ENCODE peak calls at places on chromosomes 16 and 17, in four cellular contexts. W, L, A and G are unnamed samples.

GRCh38 chr16:67537636-67538591 is 9.3 kb downstream of the RIPOR1 start:
- DNase-seq in W (peak; percentile 64), L (no peak), A (no peak), G (no peak)

GRCh38 chr16:22614271-22614947 is 103.7 kb downstream of the NPIPB5 start:
- DNase-seq in W (no peak), L (no peak), A (no peak), G (no peak)

GRCh38 chr17:82424001-82424862 is 5.8 kb upstream of the OGFOD3 start:
- DNase-seq in W (peak; percentile 31), L (no peak), A (no peak), G (peak; percentile 66)

GRCh38 chr17:81453049-81453448 is 57.8 kb downstream of the BAHCC1 start:
- DNase-seq in W (no peak), L (no peak), A (no peak), G (no peak)

GRCh38 chr17:57627591-57627990 is 117.5 kb downstream of the CCDC182 start:
- DNase-seq in W (no peak), L (no peak), A (no peak), G (no peak)

GRCh38 chr16:27318399-27319256 is 4.9 kb downstream of the IL4R start:
- DNase-seq in W (peak; percentile 52), L (no peak), A (no peak), G (no peak)

GRCh38 chr17:77451271-77451893 is 310.6 kb downstream of the SEC14L1 start:
- DNase-seq in W (peak; percentile 74), L (no peak), A (no peak), G (peak; percentile 96)

GRCh38 chr16:84658690-84659089 is 10.4 kb downstream of the KLHL36 start:
- DNase-seq in W (no peak), L (no peak), A (no peak), G (no peak)

GRCh38 chr16:65012357-65012756 is 109.5 kb downstream of the CDH11 start:
- DNase-seq in W (no peak), L (no peak), A (no peak), G (no peak)

GRCh38 chr17:64155751-64156544 is 26.0 kb upstream of the ERN1 start:
- DNase-seq in W (no peak), L (no peak), A (no peak), G (no peak)

GRCh38 chr16:30395992-30396560 is 856 bp downstream of the ZNF48 start:
- DNase-seq in W (no peak), L (no peak), A (no peak), G (no peak)

GRCh38 chr16:85162478-85163277 is 50.4 kb upstream of the CIBAR2 start:
- DNase-seq in W (no peak), L (peak; percentile 49), A (peak; percentile 32), G (no peak)

GRCh38 chr17:17788967-17789366 is 47.8 kb downstream of the SREBF1 start:
- DNase-seq in W (no peak), L (no peak), A (no peak), G (no peak)

GRCh38 chr17:64941761-64942160 is 22.5 kb upstream of the LRRC37A3 start:
- DNase-seq in W (no peak), L (no peak), A (no peak), G (no peak)

GRCh38 chr16:85891033-85891775 is 7.8 kb upstream of the IRF8 start:
- DNase-seq in W (no peak), L (no peak), A (peak; percentile 83), G (no peak)

GRCh38 chr17:40870136-40870535 is 3.1 kb upstream of the KRT12 start:
- DNase-seq in W (no peak), L (no peak), A (no peak), G (no peak)

GRCh38 chr16:54430491-54431030 is 144.0 kb upstream of the IRX3 start:
- DNase-seq in W (no peak), L (no peak), A (no peak), G (no peak)

GRCh38 chr17:81040791-81041337 is 5.9 kb downstream of the BAIAP2 start:
- DNase-seq in W (no peak), L (no peak), A (peak; percentile 13), G (peak; percentile 79)